ENCODE peak calls at places on chromosomes 4 and X, in four cellular contexts. Q is SK-N-SH, U is K562, N is H1. F is an unnamed sample.

GRCh38 chr4:617644-618330 is 7.6 kb upstream of the PDE6B start:
- DNase-seq in Q (no peak), U (no peak), N (no peak), F (no peak)

GRCh38 chr4:25172964-25173917 is 13.0 kb upstream of the SEPSECS start:
- DNase-seq in Q (no peak), U (peak; percentile 15), N (no peak), F (no peak)

GRCh38 chrX:87525771-87526229 is 8.2 kb downstream of the KLHL4 start:
- DNase-seq in Q (no peak), U (peak; percentile 3), N (no peak), F (no peak)

GRCh38 chrX:95718746-95719145 is 965.9 kb upstream of the DIAPH2 start:
- DNase-seq in Q (no peak), U (no peak), N (no peak), F (no peak)

GRCh38 chrX:123860983-123861382 is 1.1 kb downstream of the XIAP start:
- DNase-seq in Q (no peak), U (no peak), N (no peak), F (no peak)

GRCh38 chr4:64230709-64231310 is 178.4 kb downstream of the TECRL start:
- DNase-seq in Q (peak; percentile 3), U (peak; percentile 9), N (no peak), F (no peak)

GRCh38 chrX:74343970-74344622 is 40.1 kb downstream of the ZCCHC13 start:
- DNase-seq in Q (peak; percentile 57), U (peak; percentile 24), N (peak; percentile 53), F (peak; percentile 71)

GRCh38 chr4:6929735-6930464 is 20.3 kb downstream of the TBC1D14 start:
- DNase-seq in Q (no peak), U (no peak), N (no peak), F (no peak)

GRCh38 chr4:52704676-52705075 is 45.6 kb upstream of the USP46 start:
- DNase-seq in Q (no peak), U (no peak), N (no peak), F (no peak)

GRCh38 chrX:127574829-127575228 is 477.4 kb downstream of the ACTRT1 start:
- DNase-seq in Q (no peak), U (no peak), N (no peak), F (no peak)

GRCh38 chr4:101345271-101345595 is 2.1 kb downstream of the PPP3CA start:
- DNase-seq in Q (peak; percentile 30), U (no peak), N (no peak), F (no peak)

GRCh38 chrX:30906726-30907125 is 17.7 kb upstream of the TAB3 start:
- DNase-seq in Q (no peak), U (no peak), N (no peak), F (no peak)

GRCh38 chr4:56979674-56980073 is 978 bp downstream of the POLR2B start:
- DNase-seq in Q (no peak), U (no peak), N (no peak), F (no peak)

GRCh38 chr4:174119051-174119450 is 164.4 kb downstream of the FBXO8 start:
- DNase-seq in Q (peak; percentile 39), U (no peak), N (no peak), F (no peak)

GRCh38 chr4:174117445-174117844 is 166.0 kb downstream of the FBXO8 start:
- DNase-seq in Q (peak; percentile 63), U (no peak), N (no peak), F (no peak)

GRCh38 chr4:7199129-7199725 is 6.9 kb downstream of the SORCS2 start:
- DNase-seq in Q (no peak), U (no peak), N (no peak), F (no peak)

GRCh38 chrX:41293269-41293668 is 40.7 kb upstream of the DDX3X start:
- DNase-seq in Q (no peak), U (no peak), N (peak; percentile 46), F (peak; percentile 44)

GRCh38 chrX:41707218-41707617 is 16.8 kb upstream of the GPR82 start:
- DNase-seq in Q (no peak), U (no peak), N (no peak), F (no peak)

GRCh38 chr4:27429260-27429970 is 568.8 kb downstream of the STIM2 start:
- DNase-seq in Q (no peak), U (no peak), N (no peak), F (no peak)

GRCh38 chr4:34720563-34720962 is 1523.8 kb downstream of the ARAP2 start:
- DNase-seq in Q (peak; percentile 1), U (no peak), N (no peak), F (no peak)

GRCh38 chr4:5710065-5710961 is 688 bp upstream of the EVC start:
- DNase-seq in Q (peak; percentile 75), U (no peak), N (no peak), F (no peak)

GRCh38 chr4:158810487-158811215 is 41.8 kb downstream of the FNIP2 start:
- DNase-seq in Q (no peak), U (no peak), N (no peak), F (no peak)

GRCh38 chr4:109816082-109816442 is 500 bp downstream of the GAR1 start:
- DNase-seq in Q (no peak), U (peak; percentile 23), N (no peak), F (no peak)

GRCh38 chr4:68406479-68406859 is 40.8 kb upstream of the TMPRSS11E start:
- DNase-seq in Q (no peak), U (no peak), N (no peak), F (no peak)

GRCh38 chr4:152220201-152220666 is 315.7 kb downstream of the FBXW7 start:
- DNase-seq in Q (no peak), U (no peak), N (no peak), F (no peak)

GRCh38 chrX:147958316-147958715 is 22.8 kb upstream of the FMR1NB start:
- DNase-seq in Q (no peak), U (no peak), N (no peak), F (no peak)
- TF ChIP-seq TEAD4 in Q (no peak), U (no peak), N (no peak), F (no peak)

GRCh38 chr4:23728971-23729370 is 160.9 kb downstream of the PPARGC1A start:
- DNase-seq in Q (no peak), U (no peak), N (no peak), F (no peak)
- TF ChIP-seq TEAD4 in Q (no peak), U (no peak), N (no peak), F (no peak)

GRCh38 chrX:129637217-129638109 is 17.3 kb downstream of the APLN start:
- DNase-seq in Q (peak; percentile 72), U (peak; percentile 62), N (peak; percentile 85), F (peak; percentile 78)
- TF ChIP-seq TEAD4 in Q (no peak), U (no peak), N (no peak), F (no peak)

DNA sequence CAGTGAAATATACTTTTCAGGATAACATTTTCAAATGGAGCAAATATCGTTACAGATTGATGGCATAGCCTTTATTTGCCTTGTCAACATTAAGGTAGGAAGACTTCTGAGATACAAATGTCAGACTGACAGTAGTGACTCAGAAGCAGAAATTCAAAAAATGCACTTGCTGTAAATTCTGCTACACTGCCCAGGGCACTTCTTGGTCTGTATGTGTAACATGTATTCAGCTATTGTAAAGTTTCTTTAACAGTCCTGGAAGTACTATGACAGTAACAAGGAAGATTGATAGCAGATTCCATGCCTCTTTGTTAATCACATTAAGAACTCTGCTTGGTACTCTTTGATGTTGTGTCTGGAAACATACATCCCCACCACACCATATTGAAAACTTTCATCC is 69.6 kb upstream of the PCDH18 start:
- DNase-seq in Q (no peak), U (no peak), N (no peak), F (no peak)
- TF ChIP-seq TEAD4 in Q (no peak), U (no peak), N (no peak), F (no peak)

GRCh38 chr4:4479366-4479765 is 62.5 kb downstream of the STX18 start:
- DNase-seq in Q (no peak), U (no peak), N (no peak), F (no peak)

GRCh38 chr4:4477796-4478195 is 64.1 kb downstream of the STX18 start:
- DNase-seq in Q (no peak), U (no peak), N (no peak), F (no peak)

GRCh38 chr4:4481394-4482000 is 60.4 kb downstream of the STX18 start:
- DNase-seq in Q (no peak), U (no peak), N (no peak), F (no peak)

GRCh38 chr4:4480205-4480604 is 61.6 kb downstream of the STX18 start:
- DNase-seq in Q (no peak), U (no peak), N (no peak), F (no peak)

GRCh38 chr4:4480685-4481393 is 61.0 kb downstream of the STX18 start:
- DNase-seq in Q (peak; percentile 45), U (no peak), N (no peak), F (no peak)
- TF ChIP-seq TEAD4 in Q (no peak), U (no peak), N (no peak), F (no peak)

DNA sequence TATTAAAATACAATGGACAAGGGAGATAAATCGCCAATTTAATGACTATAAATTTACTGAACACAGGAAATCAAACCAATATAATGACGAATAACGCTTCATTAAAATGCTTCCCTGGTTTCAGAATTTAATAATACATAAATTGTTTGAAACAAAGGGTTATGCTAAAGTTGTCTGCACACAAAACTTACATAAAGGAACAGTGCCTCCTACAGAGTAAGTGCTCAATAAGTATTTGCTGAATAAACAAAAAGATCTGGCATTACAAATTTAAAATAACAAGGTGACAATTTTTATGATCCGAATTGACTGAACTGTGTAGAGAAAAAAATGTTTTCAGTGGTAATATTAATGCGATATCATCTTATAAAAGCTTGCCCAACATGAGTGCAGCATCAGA is 69.6 kb downstream of the NOCT start:
- DNase-seq in Q (no peak), U (no peak), N (no peak), F (no peak)
- TF ChIP-seq TEAD4 in Q (no peak), U (no peak), N (no peak), F (no peak)

DNA sequence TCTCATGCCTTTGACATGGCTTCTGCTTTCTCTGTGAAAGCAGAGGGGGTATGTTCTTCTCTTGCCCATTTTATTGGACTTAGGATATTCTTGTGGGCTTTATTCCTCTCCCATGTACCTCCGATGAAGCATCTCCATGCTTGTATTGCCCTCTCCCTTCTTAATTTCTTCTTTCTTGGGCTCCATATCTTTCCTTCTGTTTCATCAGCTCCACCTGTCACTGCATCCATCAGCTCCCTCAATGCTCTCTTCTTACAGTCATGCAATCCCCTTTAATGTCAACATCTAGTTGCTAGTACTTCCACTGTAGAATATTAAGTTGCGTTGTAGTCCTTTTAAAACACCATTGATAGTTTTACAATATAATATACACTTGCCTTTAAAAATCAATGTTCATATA is 257.6 kb downstream of the GPAT3 start:
- DNase-seq in Q (no peak), U (no peak), N (no peak), F (no peak)
- TF ChIP-seq TEAD4 in Q (no peak), U (no peak), N (no peak), F (no peak)

GRCh38 chr4:81826817-81827424 is 355.2 kb upstream of the RASGEF1B start:
- DNase-seq in Q (no peak), U (no peak), N (no peak), F (no peak)
- TF ChIP-seq TEAD4 in Q (no peak), U (no peak), N (no peak), F (no peak)

DNA sequence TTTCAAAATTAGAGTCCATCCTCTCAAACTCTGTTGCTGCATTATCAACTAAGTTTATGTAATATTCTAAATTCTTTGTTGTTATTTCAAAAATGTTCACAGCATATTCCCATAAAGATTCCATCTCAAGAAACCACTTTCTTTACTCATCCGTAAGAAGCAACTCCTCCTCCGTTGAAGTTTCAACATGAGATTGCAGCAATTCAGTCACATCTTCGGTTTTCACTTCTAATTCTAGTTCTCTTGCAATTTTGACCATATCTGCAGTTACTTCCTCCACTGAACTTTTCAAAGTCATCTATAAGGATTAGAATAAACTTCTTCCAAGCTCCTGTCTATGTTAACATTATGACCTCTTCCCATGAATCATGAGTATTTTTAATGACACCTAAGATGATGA is 216.6 kb upstream of the SLC7A11 start:
- DNase-seq in Q (no peak), U (no peak), N (no peak), F (no peak)
- TF ChIP-seq TEAD4 in Q (no peak), U (no peak), N (no peak), F (no peak)

F was measured in WTC11.